ENCODE peak calls at places on chromosomes 6 and 20, in six cellular contexts. T is heart left ventricle, D is cardiac muscle cell, H is AG10803, S is mucosa of descending colon, F is upper lobe of right lung. Q is an unnamed sample.

GRCh38 chr20:63697357-63697867 is 960 bp downstream of the TNFRSF6B start:
- DNase-seq in T (no peak), S (no peak), H (no peak), D (no peak), F (no peak), Q (no peak)

GRCh38 chr6:73108949-73109348 is 116.3 kb downstream of the KHDC1L start:
- DNase-seq in D (no peak), F (no peak), S (no peak), H (no peak), T (no peak), Q (no peak)

GRCh38 chr6:150857062-150857905 is 8.2 kb upstream of the MTHFD1L start:
- DNase-seq in F (no peak), S (no peak), D (peak; percentile 99), T (no peak), H (peak; percentile 99), Q (peak; percentile 97)

GRCh38 chr6:19210849-19211590 is 626.1 kb upstream of the ID4 start:
- DNase-seq in S (no peak), D (peak; percentile 1), F (peak; percentile 59), H (no peak), T (peak; percentile 22), Q (no peak)

GRCh38 chr6:107731422-107732319 is 92.4 kb downstream of the SCML4 start:
- DNase-seq in H (no peak), T (no peak), D (no peak), S (peak; percentile 42), F (no peak), Q (no peak)

GRCh38 chr20:62382306-62383198 is 4.4 kb upstream of the RPS21 start:
- DNase-seq in T (peak; percentile 77), F (peak; percentile 88), H (peak; percentile 58), D (peak; percentile 75), S (peak; percentile 91), Q (no peak)

GRCh38 chr6:11143394-11144371 is 32.2 kb upstream of the ERVFRD-1 start:
- DNase-seq in D (peak; percentile 93), H (peak; percentile 89), S (peak; percentile 30), F (peak; percentile 74), T (peak; percentile 49), Q (peak; percentile 80)

GRCh38 chr6:56595490-56596122 is 47.1 kb downstream of the DST start:
- DNase-seq in H (peak; percentile 68), D (peak; percentile 65), F (no peak), T (no peak), S (peak; percentile 54), Q (no peak)

GRCh38 chr6:159169557-159170332 is 545 bp downstream of the FNDC1 start:
- DNase-seq in D (peak; percentile 55), T (no peak), F (no peak), S (no peak), H (peak; percentile 47), Q (no peak)

GRCh38 chr6:107716688-107717089 is 107.4 kb downstream of the SCML4 start:
- DNase-seq in S (peak; percentile 44), T (no peak), F (no peak), H (peak; percentile 18), D (peak; percentile 40), Q (no peak)

GRCh38 chr6:35054106-35054742 is 86.9 kb downstream of the TCP11 start:
- DNase-seq in D (no peak), F (no peak), T (no peak), S (no peak), H (no peak), Q (no peak)

GRCh38 chr6:147707524-147707923 is 199.0 kb downstream of the SAMD5 start:
- DNase-seq in S (no peak), H (no peak), T (no peak), D (no peak), F (no peak), Q (no peak)
- H3K4me3 ChIP-seq in S (no peak overlapping the region), H (no peak overlapping the region), T (no peak overlapping the region), D (no peak overlapping the region), F (no peak overlapping the region), Q (no peak overlapping the region)

DNA sequence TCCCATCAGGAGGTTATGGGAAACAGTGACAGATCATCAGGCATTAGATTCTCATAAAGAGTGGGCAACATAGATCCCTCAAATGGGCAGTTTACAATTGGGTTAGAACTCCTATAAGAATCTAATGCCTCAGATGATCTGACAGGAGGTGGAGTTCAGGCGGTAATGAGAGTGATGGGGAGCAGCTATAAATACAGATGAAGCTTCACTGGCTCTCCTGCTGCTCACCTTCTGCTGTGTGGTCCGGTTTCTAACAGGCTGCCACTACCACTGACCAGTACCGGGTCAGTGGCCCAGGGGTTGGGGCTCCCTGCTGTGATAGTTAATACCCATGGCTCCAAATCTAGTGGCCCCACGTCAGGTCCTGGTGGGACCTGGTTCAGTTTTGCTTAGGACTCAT is 135.7 kb downstream of the OR2B2 start:
- DNase-seq in D (no peak), T (no peak), S (no peak), H (no peak), F (no peak), Q (no peak)
- H3K4me3 ChIP-seq in D (no peak overlapping the region), T (no peak overlapping the region), S (no peak overlapping the region), H (no peak overlapping the region), F (no peak overlapping the region), Q (no peak overlapping the region)

GRCh38 chr6:29724937-29725869 is 2.0 kb downstream of the HLA-F start:
- DNase-seq in S (no peak), T (no peak), D (no peak), F (no peak), H (no peak), Q (no peak)
- H3K4me3 ChIP-seq in S (no peak overlapping the region), T (no peak overlapping the region), D (no peak overlapping the region), F (peak overlapping the region; percentile 98), H (no peak overlapping the region), Q (no peak overlapping the region)

GRCh38 chr6:31617010-31617409 is 2.0 kb downstream of the AIF1 start:
- DNase-seq in D (no peak), H (no peak), T (no peak), F (no peak), S (no peak), Q (no peak)

GRCh38 chr6:31614674-31615578 is at the start of gene AIF1:
- DNase-seq in D (no peak), F (no peak), S (no peak), T (no peak), H (no peak), Q (no peak)

GRCh38 chr6:31619805-31620585 is 520 bp upstream of the PRRC2A start:
- DNase-seq in S (peak; percentile 97), F (peak; percentile 99), H (peak; percentile 100), T (peak; percentile 97), D (peak; percentile 100), Q (peak; percentile 99)

GRCh38 chr6:31614075-31614619 is 887 bp upstream of the AIF1 start:
- DNase-seq in S (no peak), F (no peak), H (no peak), D (no peak), T (no peak), Q (no peak)

GRCh38 chr6:31615748-31616147 is 714 bp downstream of the AIF1 start:
- DNase-seq in F (no peak), T (no peak), D (no peak), H (no peak), S (no peak), Q (no peak)
- H3K4me3 ChIP-seq in F (peak overlapping the region; percentile 33), T (no peak overlapping the region), D (no peak overlapping the region), H (no peak overlapping the region), S (no peak overlapping the region), Q (no peak overlapping the region)

GRCh38 chr6:106244931-106245330 is 80.6 kb downstream of the ATG5 start:
- DNase-seq in S (no peak), T (no peak), H (no peak), F (no peak), D (no peak), Q (no peak)

GRCh38 chr6:106249658-106250057 is 75.9 kb downstream of the ATG5 start:
- DNase-seq in T (no peak), D (no peak), H (no peak), S (no peak), F (no peak), Q (no peak)

GRCh38 chr6:106247733-106248132 is 77.8 kb downstream of the ATG5 start:
- DNase-seq in S (no peak), H (no peak), T (no peak), D (no peak), F (no peak), Q (no peak)

GRCh38 chr6:106244521-106244920 is 81.0 kb downstream of the ATG5 start:
- DNase-seq in H (no peak), D (no peak), T (no peak), S (no peak), F (no peak), Q (no peak)

DNA sequence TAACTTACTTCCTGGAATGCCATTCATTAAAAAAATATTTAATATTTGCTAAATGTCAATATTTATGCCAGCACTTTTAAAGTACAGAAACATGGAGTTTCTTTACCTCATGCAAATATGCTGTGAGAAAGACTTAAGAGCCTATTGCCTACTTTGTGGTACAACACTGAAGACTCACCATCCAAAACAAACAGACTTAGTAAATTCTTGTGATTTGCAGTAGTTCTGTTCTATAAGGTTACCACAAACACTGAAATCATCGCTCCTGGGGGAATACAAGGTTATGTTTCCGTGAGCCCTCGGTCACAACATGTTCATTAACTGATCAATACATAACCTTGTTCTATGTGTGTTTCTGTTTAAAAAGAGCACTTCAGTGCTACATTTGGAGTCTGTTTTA is 78.3 kb downstream of the ATG5 start:
- DNase-seq in T (no peak), D (no peak), F (no peak), S (no peak), H (peak; percentile 37), Q (peak; percentile 87)
- H3K4me3 ChIP-seq in T (no peak overlapping the region), D (no peak overlapping the region), F (no peak overlapping the region), S (no peak overlapping the region), H (no peak overlapping the region), Q (no peak overlapping the region)

GRCh38 chr6:131038612-131039344 is 24.3 kb downstream of the EPB41L2 start:
- DNase-seq in T (no peak), D (no peak), S (no peak), F (no peak), H (peak; percentile 82), Q (no peak)
- H3K4me3 ChIP-seq in T (no peak overlapping the region), D (no peak overlapping the region), S (no peak overlapping the region), F (no peak overlapping the region), H (peak overlapping the region; percentile 2), Q (no peak overlapping the region)

GRCh38 chr20:25310268-25310920 is 62.5 kb downstream of the PYGB start:
- DNase-seq in F (peak; percentile 71), D (peak; percentile 67), S (peak; percentile 74), H (peak; percentile 88), T (peak; percentile 48), Q (peak; percentile 68)
- H3K4me3 ChIP-seq in F (no peak overlapping the region), D (no peak overlapping the region), S (no peak overlapping the region), H (peak overlapping the region; percentile 66), T (no peak overlapping the region), Q (peak overlapping the region; percentile 21)